ENCODE peak calls at places on chromosomes 7 and 10, in nine cellular contexts. L, H, X, F, G, E, W, Y and K are unnamed samples.

GRCh38 chr7:91228927-91229326 is 35.3 kb upstream of the FZD1 start:
- DNase-seq in H (no peak), E (no peak), L (no peak), W (no peak), G (no peak), X (peak; percentile 47), F (no peak), Y (no peak), K (no peak)

GRCh38 chr10:9305018-9305655 is 1250.6 kb downstream of the GATA3 start:
- DNase-seq in X (no peak), H (no peak), Y (peak; percentile 49), F (peak; percentile 45), G (no peak), W (no peak), E (no peak), L (no peak), K (no peak)

GRCh38 chr7:44512736-44513135 is 22.3 kb upstream of the NUDCD3 start:
- DNase-seq in G (no peak), X (no peak), E (no peak), F (no peak), H (no peak), Y (no peak), W (no peak), L (no peak), K (no peak)

GRCh38 chr10:66238343-66238742 is 687.5 kb upstream of the LRRTM3 start:
- DNase-seq in G (no peak), L (no peak), X (no peak), F (no peak), E (no peak), W (no peak), Y (no peak), H (no peak), K (no peak)

GRCh38 chr10:110641256-110641655 is 2.9 kb upstream of the RBM20 start:
- DNase-seq in E (no peak), Y (no peak), L (no peak), F (peak; percentile 13), G (no peak), H (peak; percentile 54), W (no peak), X (no peak), K (no peak)

GRCh38 chr10:32360241-32360640 is 13.3 kb upstream of the EPC1 start:
- DNase-seq in F (no peak), L (no peak), X (no peak), G (no peak), W (no peak), E (no peak), H (no peak), Y (no peak), K (no peak)

GRCh38 chr10:96406091-96406490 is 47.3 kb upstream of the OPALIN start:
- DNase-seq in L (no peak), E (no peak), Y (no peak), X (no peak), H (no peak), G (no peak), F (no peak), W (no peak), K (no peak)

GRCh38 chr10:78438094-78438906 is 404.6 kb downstream of the RPS24 start:
- DNase-seq in G (no peak), L (no peak), Y (peak; percentile 22), H (no peak), E (no peak), F (no peak), X (no peak), W (no peak), K (no peak)

GRCh38 chr7:16071246-16071857 is 350.0 kb downstream of the CRPPA start:
- DNase-seq in G (no peak), X (no peak), L (no peak), H (peak; percentile 75), F (peak; percentile 80), E (peak; percentile 45), W (peak; percentile 33), Y (peak; percentile 80), K (no peak)

GRCh38 chr7:142859829-142860228 is 5.0 kb downstream of the EPHB6 start:
- DNase-seq in Y (no peak), H (no peak), G (no peak), F (peak; percentile 66), E (peak; percentile 23), X (no peak), L (no peak), W (peak; percentile 51), K (peak; percentile 7)

GRCh38 chr10:73863039-73863817 is 11.1 kb downstream of the CAMK2G start:
- DNase-seq in E (no peak), X (no peak), G (no peak), F (no peak), H (no peak), Y (no peak), W (no peak), L (no peak), K (no peak)

GRCh38 chr7:69687739-69688431 is 89.6 kb downstream of the AUTS2 start:
- DNase-seq in H (peak; percentile 12), L (no peak), G (no peak), W (no peak), X (no peak), Y (no peak), E (no peak), F (no peak), K (no peak)